ENCODE peak calls at places on chromosome 5, in four cellular contexts. L, G, S and N are unnamed samples.

GRCh38 chr5:116942622-116943021 is 368.0 kb upstream of the SEMA6A start:
- DNase-seq in L (no peak), G (no peak), S (no peak), N (no peak)

GRCh38 chr5:149464796-149465489 is 85.9 kb upstream of the IL17B start:
- DNase-seq in L (no peak), G (no peak), S (no peak), N (no peak)

GRCh38 chr5:58462154-58462553 is 2.3 kb upstream of the PLK2 start:
- DNase-seq in L (peak; percentile 82), G (no peak), S (peak; percentile 2), N (no peak)

GRCh38 chr5:56094579-56095361 is 100.0 kb upstream of the IL6ST start:
- DNase-seq in L (no peak), G (no peak), S (no peak), N (no peak)

GRCh38 chr5:176870110-176870591 is 29.0 kb downstream of the HK3 start:
- DNase-seq in L (peak; percentile 51), G (no peak), S (peak; percentile 84), N (no peak)

GRCh38 chr5:14842117-14842516 is 29.5 kb downstream of the ANKH start:
- DNase-seq in L (peak; percentile 81), G (no peak), S (no peak), N (no peak)

GRCh38 chr5:150077996-150078801 is 8.2 kb downstream of the CSF1R start:
- DNase-seq in L (no peak), G (no peak), S (peak; percentile 7), N (no peak)

GRCh38 chr5:176910161-176910560 is 11.0 kb upstream of the HK3 start:
- DNase-seq in L (no peak), G (no peak), S (no peak), N (no peak)

GRCh38 chr5:14142202-14142855 is 813 bp upstream of the TRIO start:
- DNase-seq in L (no peak), G (no peak), S (no peak), N (no peak)

GRCh38 chr5:36398137-36398536 is 96.4 kb upstream of the RANBP3L start:
- DNase-seq in L (peak; percentile 20), G (no peak), S (peak; percentile 12), N (no peak)

GRCh38 chr5:8686707-8687106 is 817.8 kb downstream of the MTRR start:
- DNase-seq in L (no peak), G (no peak), S (no peak), N (no peak)

GRCh38 chr5:180807654-180808414 is 5.2 kb upstream of the MGAT1 start:
- DNase-seq in L (no peak), G (no peak), S (no peak), N (no peak)

GRCh38 chr5:96626956-96627355 is 35.2 kb upstream of the CAST start:
- DNase-seq in L (peak; percentile 18), G (no peak), S (no peak), N (no peak)

GRCh38 chr5:113869611-113870010 is 356.1 kb downstream of the YTHDC2 start:
- DNase-seq in L (no peak), G (no peak), S (no peak), N (no peak)

GRCh38 chr5:127322405-127322804 is 31.8 kb downstream of the MEGF10 start:
- DNase-seq in L (no peak), G (no peak), S (no peak), N (no peak)

GRCh38 chr5:179261301-179262125 is 83.7 kb downstream of the ADAMTS2 start:
- DNase-seq in L (peak; percentile 75), G (no peak), S (peak; percentile 91), N (no peak)

GRCh38 chr5:173778784-173779304 is 109.3 kb upstream of the CPEB4 start:
- DNase-seq in L (no peak), G (no peak), S (no peak), N (no peak)

GRCh38 chr5:158819840-158820620 is 279.7 kb downstream of the EBF1 start:
- DNase-seq in L (no peak), G (no peak), S (no peak), N (no peak)

GRCh38 chr5:150573867-150574817 is 66.2 kb downstream of the NDST1 start:
- DNase-seq in L (peak; percentile 25), G (no peak), S (peak; percentile 59), N (no peak)

GRCh38 chr5:73393606-73394489 is 54.7 kb downstream of the FOXD1 start:
- DNase-seq in L (no peak), G (no peak), S (no peak), N (no peak)

GRCh38 chr5:65474129-65474711 is 7.5 kb downstream of the ADAMTS6 start:
- DNase-seq in L (no peak), G (no peak), S (no peak), N (no peak)

DNA sequence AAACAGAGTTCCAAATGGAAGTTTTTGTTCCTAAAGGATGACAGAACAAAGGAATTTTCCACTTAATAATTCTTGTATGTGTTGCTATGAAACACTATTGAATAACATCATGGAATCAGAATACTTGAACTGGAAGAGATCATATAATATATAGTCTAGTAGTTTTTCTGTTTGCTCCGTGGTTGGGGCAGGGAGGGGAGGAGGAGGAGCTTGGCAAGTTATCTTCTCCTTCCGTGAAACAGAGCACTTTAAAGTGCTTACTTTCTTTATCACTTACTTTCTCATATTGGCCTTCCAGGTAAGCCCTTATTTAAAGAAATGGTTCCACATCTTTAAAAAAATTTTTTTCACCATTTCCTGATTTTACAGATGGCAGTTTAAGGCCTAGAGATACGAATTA is 165.9 kb upstream of the TLX3 start:
- DNase-seq in L (no peak), G (no peak), S (no peak), N (no peak)
- TF ChIP-seq TAF1 in L (no peak), G (no peak), S (no peak), N (no peak)

DNA sequence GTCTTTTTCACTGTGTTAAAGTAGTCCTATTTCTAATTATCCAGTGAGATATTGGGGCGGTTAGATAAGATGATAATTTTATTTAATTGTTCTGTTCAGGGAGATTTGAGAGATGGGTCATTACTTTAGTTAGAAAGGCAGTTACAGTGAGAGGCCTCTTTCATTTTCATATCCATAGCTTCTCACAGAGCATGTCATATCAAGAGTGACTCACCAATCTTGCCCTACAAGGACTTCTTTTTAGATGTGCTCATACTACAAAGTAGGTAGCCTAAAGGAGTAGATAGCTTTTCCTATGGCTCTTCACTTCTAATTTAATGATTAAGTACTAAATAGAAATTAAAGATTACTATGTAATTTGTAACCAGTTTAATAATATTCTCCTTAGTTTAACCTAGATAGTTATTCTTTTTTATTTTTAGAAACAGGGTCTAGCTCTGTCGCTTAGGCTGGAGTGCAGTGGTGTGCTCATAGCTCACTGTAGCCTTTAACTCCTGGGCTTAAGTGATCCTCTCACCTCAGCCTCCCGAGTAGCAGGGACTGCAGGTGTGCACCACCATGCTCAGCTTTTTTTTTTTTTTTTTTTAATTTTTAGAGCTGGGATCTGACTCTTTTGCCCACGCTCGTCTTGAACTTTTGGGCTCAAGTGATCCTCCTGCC is 71.0 kb downstream of the FER start:
- DNase-seq in L (no peak), G (no peak), S (no peak), N (no peak)
- TF ChIP-seq POLR2AphosphoS5 in L (no peak), G (no peak), S (no peak), N (no peak)

GRCh38 chr5:72156921-72157320 is 49.6 kb downstream of the MAP1B start:
- DNase-seq in L (no peak), G (no peak), S (no peak), N (no peak)
- TF ChIP-seq TAF1 in L (no peak), G (no peak), S (no peak), N (no peak)

DNA sequence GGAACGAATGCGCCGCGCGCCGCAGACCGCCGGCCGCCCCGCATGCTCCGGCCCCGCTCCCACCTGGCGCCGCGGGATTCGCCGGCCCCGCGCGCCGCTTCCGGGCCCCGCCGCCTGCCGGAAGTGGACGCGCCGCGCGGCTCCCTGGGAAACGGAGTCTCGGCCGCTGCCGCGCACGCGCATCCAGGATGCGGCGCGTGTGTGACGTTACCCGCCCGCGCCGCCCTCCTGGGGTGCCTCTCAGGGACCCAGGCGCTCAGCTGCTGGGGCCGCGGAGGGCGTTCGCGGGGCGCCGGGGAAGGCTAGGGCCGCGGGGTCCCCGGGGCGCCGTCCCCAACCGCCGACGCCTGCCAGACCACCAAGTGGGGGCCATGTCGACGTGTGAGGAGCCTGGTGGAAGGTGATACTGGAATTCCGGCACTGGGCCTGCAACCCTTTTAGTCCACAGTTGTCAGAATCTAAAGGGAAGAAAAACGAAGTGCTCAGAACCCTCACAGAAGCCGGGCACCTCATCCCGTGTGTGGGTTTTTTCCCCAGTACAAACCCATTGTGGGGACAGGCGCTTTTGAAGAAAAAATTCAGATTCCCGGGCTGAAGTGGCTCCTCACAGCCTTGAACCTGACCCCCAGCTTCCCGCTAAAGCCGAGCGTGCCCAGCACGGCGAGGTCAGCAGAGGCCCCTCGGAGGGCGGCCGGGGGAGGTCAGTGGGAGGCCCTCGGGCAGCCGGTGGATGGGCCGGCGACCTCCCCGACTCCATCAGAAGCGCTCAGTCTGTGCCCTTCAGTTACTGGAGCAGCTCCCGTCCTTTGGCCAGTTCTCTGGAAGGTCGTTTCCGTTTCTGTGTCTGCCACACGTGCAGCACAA is at the start of gene CLPTM1L:
- DNase-seq in L (peak; percentile 69), G (peak; percentile 100), S (peak; percentile 99), N (peak; percentile 99)
- TF ChIP-seq POLR2AphosphoS5 in L (peak; percentile 44), G (peak; percentile 30), S (peak; percentile 62), N (no peak)

DNA sequence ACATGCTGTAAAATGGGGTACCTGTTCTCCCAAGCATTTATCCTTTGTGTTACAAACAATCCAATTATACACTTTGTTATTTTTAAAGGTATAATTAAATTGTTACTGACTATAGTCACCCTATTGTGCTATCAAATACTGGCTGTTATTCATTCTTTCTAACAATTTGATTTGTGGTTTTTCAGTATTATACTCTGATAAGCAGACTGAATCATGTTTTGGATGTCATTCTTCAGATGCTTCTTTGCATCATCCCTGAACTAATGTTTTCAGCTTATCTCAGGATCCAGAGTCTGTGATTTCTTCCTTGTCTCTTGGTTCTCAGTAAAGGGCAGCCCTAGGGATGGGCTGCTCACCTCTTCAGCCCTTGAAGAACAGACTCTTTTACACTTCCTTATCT is 177.8 kb upstream of the SGCD start:
- DNase-seq in L (no peak), G (no peak), S (no peak), N (no peak)
- TF ChIP-seq TAF1 in L (no peak), G (no peak), S (no peak), N (no peak)

GRCh38 chr5:141001854-141002666 is 35.8 kb downstream of the PCDHAC2 start:
- DNase-seq in L (no peak), G (no peak), S (peak; percentile 77), N (no peak)
- TF ChIP-seq POLR2AphosphoS5 in L (no peak), G (no peak), S (no peak), N (no peak)

DNA sequence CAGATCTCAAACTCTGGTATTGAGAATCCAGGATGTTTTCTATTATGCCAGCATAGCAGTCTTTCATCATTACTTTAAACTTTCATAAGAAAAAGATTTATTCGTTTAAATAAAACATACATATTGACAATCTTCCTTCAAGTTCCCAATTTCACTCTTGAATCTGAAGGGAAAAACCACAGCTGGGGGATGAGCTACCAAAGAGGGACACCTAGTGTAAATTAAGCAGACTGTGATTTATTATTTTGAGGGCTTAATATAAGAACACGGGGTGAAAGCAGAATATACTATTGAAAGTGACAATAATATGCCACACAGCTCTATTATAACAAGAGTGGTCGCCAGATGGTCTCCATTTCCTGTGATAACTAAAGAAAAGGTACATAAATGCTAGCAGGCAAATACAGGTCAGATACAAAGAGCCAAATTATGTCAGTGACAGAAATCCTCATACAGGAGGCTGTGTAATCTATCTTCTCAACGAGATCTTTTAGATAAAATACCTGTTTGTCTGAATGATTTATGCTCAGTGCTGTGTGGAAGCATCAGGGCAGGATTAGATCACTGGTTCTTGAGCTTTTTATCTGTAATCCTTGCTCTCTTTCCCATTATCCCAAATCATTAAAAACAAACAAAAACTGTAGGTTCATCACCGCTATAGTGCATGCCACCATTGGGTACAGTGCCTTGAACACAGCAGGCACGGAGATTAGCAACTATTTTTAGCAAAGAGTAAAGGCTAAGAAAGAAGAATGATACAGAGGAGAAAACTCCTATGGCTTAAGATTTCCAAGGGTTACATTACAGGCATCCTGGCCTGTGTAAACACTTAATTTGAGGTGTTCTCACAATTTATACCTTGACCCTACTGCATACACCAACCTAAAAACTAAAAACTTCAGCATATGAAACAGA is 116.6 kb downstream of the DROSHA start:
- DNase-seq in L (no peak), G (no peak), S (peak; percentile 9), N (no peak)
- TF ChIP-seq TAF1 in L (no peak), G (no peak), S (no peak), N (no peak)